ENCODE peak calls at places on chromosomes 5 and 9, in four cellular contexts. One of them, this sample, is unnamed.

GRCh38 chr9:6852243-6852963 is 94.6 kb downstream of the KDM4C start:
- DNase-seq in colonic mucosa: no peak
- DNase-seq in cardiac fibroblast: peak
- DNase-seq in natural killer cell: no peak
- DNase-seq in this sample: no peak

GRCh38 chr9:115847245-115847644 is 306.3 kb upstream of the PAPPA start:
- DNase-seq in colonic mucosa: no peak
- DNase-seq in cardiac fibroblast: peak
- DNase-seq in natural killer cell: no peak
- DNase-seq in this sample: no peak

GRCh38 chr9:133734600-133735414 is 3.3 kb downstream of the SARDH start:
- DNase-seq in colonic mucosa: no peak
- DNase-seq in cardiac fibroblast: no peak
- DNase-seq in natural killer cell: no peak
- DNase-seq in this sample: no peak

GRCh38 chr9:114037961-114038723 is 40.0 kb downstream of the AMBP start:
- DNase-seq in natural killer cell: no peak
- DNase-seq in colonic mucosa: peak
- DNase-seq in cardiac fibroblast: no peak
- DNase-seq in this sample: no peak

GRCh38 chr5:67203701-67204074 is 7.1 kb upstream of the CD180 start:
- DNase-seq in colonic mucosa: no peak
- DNase-seq in cardiac fibroblast: no peak
- DNase-seq in natural killer cell: no peak
- DNase-seq in this sample: no peak

GRCh38 chr9:24487250-24487861 is 58.3 kb downstream of the IZUMO3 start:
- DNase-seq in cardiac fibroblast: no peak
- DNase-seq in colonic mucosa: no peak
- DNase-seq in natural killer cell: no peak
- DNase-seq in this sample: no peak

GRCh38 chr9:98117984-98118639 is 910 bp downstream of the TRIM14 start:
- DNase-seq in cardiac fibroblast: peak
- DNase-seq in natural killer cell: no peak
- DNase-seq in colonic mucosa: peak
- DNase-seq in this sample: no peak

GRCh38 chr5:171429543-171429910 is 10.1 kb downstream of the FGF18 start:
- DNase-seq in cardiac fibroblast: no peak
- DNase-seq in colonic mucosa: no peak
- DNase-seq in natural killer cell: peak
- DNase-seq in this sample: no peak

GRCh38 chr5:72151169-72151568 is 43.9 kb downstream of the MAP1B start:
- DNase-seq in colonic mucosa: no peak
- DNase-seq in cardiac fibroblast: peak
- DNase-seq in natural killer cell: no peak
- DNase-seq in this sample: no peak

GRCh38 chr9:93125331-93125894 is 8.6 kb downstream of the NINJ1 start:
- DNase-seq in colonic mucosa: no peak
- DNase-seq in cardiac fibroblast: no peak
- DNase-seq in natural killer cell: no peak
- DNase-seq in this sample: peak

GRCh38 chr9:21559402-21560280 is 77.5 kb upstream of the IFNE start:
- DNase-seq in colonic mucosa: peak
- DNase-seq in natural killer cell: peak
- DNase-seq in cardiac fibroblast: peak
- DNase-seq in this sample: peak

GRCh38 chr5:10621837-10622236 is 58.0 kb downstream of the ANKRD33B start:
- DNase-seq in cardiac fibroblast: peak
- DNase-seq in colonic mucosa: no peak
- DNase-seq in natural killer cell: no peak
- DNase-seq in this sample: peak

GRCh38 chr5:3429962-3430361 is 165.7 kb upstream of the IRX1 start:
- DNase-seq in cardiac fibroblast: no peak
- DNase-seq in colonic mucosa: no peak
- DNase-seq in natural killer cell: no peak
- DNase-seq in this sample: no peak

GRCh38 chr5:16733597-16733996 is 116.8 kb upstream of the RETREG1 start:
- DNase-seq in colonic mucosa: no peak
- DNase-seq in natural killer cell: no peak
- DNase-seq in cardiac fibroblast: no peak
- DNase-seq in this sample: no peak

GRCh38 chr5:79509244-79509880 is 4.6 kb downstream of the HOMER1 start:
- DNase-seq in natural killer cell: no peak
- DNase-seq in cardiac fibroblast: no peak
- DNase-seq in colonic mucosa: no peak
- DNase-seq in this sample: no peak

GRCh38 chr5:1517838-1518237 is 5.9 kb downstream of the LPCAT1 start:
- DNase-seq in natural killer cell: peak
- DNase-seq in cardiac fibroblast: no peak
- DNase-seq in colonic mucosa: peak
- DNase-seq in this sample: peak

GRCh38 chr5:74414228-74414627 is 226.3 kb downstream of the ENC1 start:
- DNase-seq in colonic mucosa: no peak
- DNase-seq in natural killer cell: no peak
- DNase-seq in cardiac fibroblast: no peak
- DNase-seq in this sample: no peak

GRCh38 chr5:138453630-138454029 is 11.6 kb upstream of the EGR1 start:
- DNase-seq in natural killer cell: no peak
- DNase-seq in cardiac fibroblast: no peak
- DNase-seq in colonic mucosa: no peak
- DNase-seq in this sample: no peak

GRCh38 chr9:93009337-93010015 is 49.0 kb upstream of the SUSD3 start:
- DNase-seq in cardiac fibroblast: no peak
- DNase-seq in natural killer cell: no peak
- DNase-seq in colonic mucosa: peak
- DNase-seq in this sample: no peak

GRCh38 chr5:1033606-1034420 is 25.2 kb downstream of the NKD2 start:
- DNase-seq in natural killer cell: no peak
- DNase-seq in cardiac fibroblast: no peak
- DNase-seq in colonic mucosa: no peak
- DNase-seq in this sample: no peak

GRCh38 chr9:34403554-34404380 is 27.1 kb upstream of the MYORG start:
- DNase-seq in natural killer cell: peak
- DNase-seq in cardiac fibroblast: peak
- DNase-seq in colonic mucosa: peak
- DNase-seq in this sample: no peak

GRCh38 chr5:126414874-126415502 is 8.2 kb upstream of the GRAMD2B start:
- DNase-seq in colonic mucosa: no peak
- DNase-seq in natural killer cell: no peak
- DNase-seq in cardiac fibroblast: peak
- DNase-seq in this sample: no peak

GRCh38 chr9:125255781-125256391 is 5.7 kb upstream of the GAPVD1 start:
- DNase-seq in natural killer cell: no peak
- DNase-seq in colonic mucosa: no peak
- DNase-seq in cardiac fibroblast: peak
- DNase-seq in this sample: no peak

GRCh38 chr5:172361566-172362238 is 78.1 kb upstream of the UBTD2 start:
- DNase-seq in natural killer cell: no peak
- DNase-seq in cardiac fibroblast: peak
- DNase-seq in colonic mucosa: no peak
- DNase-seq in this sample: peak

GRCh38 chr5:448061-448765 is 5.2 kb downstream of the EXOC3 start:
- DNase-seq in colonic mucosa: no peak
- DNase-seq in cardiac fibroblast: no peak
- DNase-seq in natural killer cell: peak
- DNase-seq in this sample: peak

GRCh38 chr5:147432323-147432722 is 77.5 kb downstream of the DPYSL3 start:
- DNase-seq in natural killer cell: no peak
- DNase-seq in cardiac fibroblast: no peak
- DNase-seq in colonic mucosa: no peak
- DNase-seq in this sample: no peak

GRCh38 chr5:126454081-126454480 is 30.9 kb downstream of the GRAMD2B start:
- DNase-seq in colonic mucosa: no peak
- DNase-seq in cardiac fibroblast: peak
- DNase-seq in natural killer cell: no peak
- DNase-seq in this sample: no peak

GRCh38 chr5:53161876-53162275 is 52.3 kb upstream of the MOCS2 start:
- DNase-seq in cardiac fibroblast: peak
- DNase-seq in colonic mucosa: no peak
- DNase-seq in natural killer cell: no peak
- DNase-seq in this sample: no peak

GRCh38 chr9:105328296-105328695 is 83.8 kb downstream of the SLC44A1 start:
- DNase-seq in cardiac fibroblast: no peak
- DNase-seq in colonic mucosa: no peak
- DNase-seq in natural killer cell: no peak
- DNase-seq in this sample: no peak

GRCh38 chr9:69380811-69381210 is 55.8 kb downstream of the ENTREP1 start:
- DNase-seq in cardiac fibroblast: peak
- DNase-seq in natural killer cell: no peak
- DNase-seq in colonic mucosa: no peak
- DNase-seq in this sample: no peak

GRCh38 chr5:167207081-167207480 is 1084.4 kb upstream of the WWC1 start:
- DNase-seq in cardiac fibroblast: peak
- DNase-seq in natural killer cell: no peak
- DNase-seq in colonic mucosa: no peak
- DNase-seq in this sample: no peak

GRCh38 chr5:173717959-173718358 is 101.5 kb upstream of the BOD1 start:
- DNase-seq in colonic mucosa: no peak
- DNase-seq in cardiac fibroblast: peak
- DNase-seq in natural killer cell: no peak
- DNase-seq in this sample: peak
- TF ChIP-seq CTCF in colonic mucosa: no peak
- TF ChIP-seq CTCF in cardiac fibroblast: no peak
- TF ChIP-seq CTCF in natural killer cell: no peak
- TF ChIP-seq CTCF in this sample: no peak

GRCh38 chr9:36964791-36965190 is 69.3 kb downstream of the PAX5 start:
- DNase-seq in cardiac fibroblast: no peak
- DNase-seq in natural killer cell: no peak
- DNase-seq in colonic mucosa: no peak
- DNase-seq in this sample: no peak
- TF ChIP-seq CTCF in cardiac fibroblast: no peak
- TF ChIP-seq CTCF in natural killer cell: no peak
- TF ChIP-seq CTCF in colonic mucosa: no peak
- TF ChIP-seq CTCF in this sample: no peak

GRCh38 chr5:55534436-55535198 is at the start of gene PLPP1:
- DNase-seq in colonic mucosa: peak
- DNase-seq in cardiac fibroblast: peak
- DNase-seq in natural killer cell: peak
- DNase-seq in this sample: peak
- TF ChIP-seq CTCF in colonic mucosa: no peak
- TF ChIP-seq CTCF in cardiac fibroblast: no peak
- TF ChIP-seq CTCF in natural killer cell: no peak
- TF ChIP-seq CTCF in this sample: no peak

GRCh38 chr5:163005949-163006348 is 431.4 kb upstream of the CCNG1 start:
- DNase-seq in cardiac fibroblast: peak
- DNase-seq in natural killer cell: no peak
- DNase-seq in colonic mucosa: no peak
- DNase-seq in this sample: no peak
- TF ChIP-seq CTCF in cardiac fibroblast: no peak
- TF ChIP-seq CTCF in natural killer cell: no peak
- TF ChIP-seq CTCF in colonic mucosa: no peak
- TF ChIP-seq CTCF in this sample: no peak

DNA sequence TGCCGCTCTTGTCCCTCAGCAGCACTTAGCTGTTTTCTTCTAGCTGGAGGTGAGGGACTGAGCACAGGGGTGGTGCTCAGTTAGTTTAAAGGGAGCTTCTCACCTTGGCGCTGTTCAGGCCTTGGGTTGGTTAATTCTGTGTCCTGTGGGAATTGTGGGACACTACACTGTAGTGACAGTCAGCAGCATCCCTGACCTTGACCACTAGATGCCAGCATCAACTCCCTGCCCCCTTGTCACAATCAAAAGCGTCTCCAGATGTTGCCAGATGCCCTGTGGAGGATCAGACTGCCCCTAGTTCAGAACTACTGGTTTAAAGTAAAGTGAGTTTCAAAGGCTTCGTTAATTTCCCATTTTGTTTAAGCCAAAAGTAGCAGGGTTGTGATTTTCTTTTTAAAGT is 65.5 kb upstream of the DMRT3 start:
- DNase-seq in cardiac fibroblast: no peak
- DNase-seq in natural killer cell: no peak
- DNase-seq in colonic mucosa: no peak
- DNase-seq in this sample: no peak
- TF ChIP-seq CTCF in cardiac fibroblast: no peak
- TF ChIP-seq CTCF in natural killer cell: no peak
- TF ChIP-seq CTCF in colonic mucosa: no peak
- TF ChIP-seq CTCF in this sample: no peak

DNA sequence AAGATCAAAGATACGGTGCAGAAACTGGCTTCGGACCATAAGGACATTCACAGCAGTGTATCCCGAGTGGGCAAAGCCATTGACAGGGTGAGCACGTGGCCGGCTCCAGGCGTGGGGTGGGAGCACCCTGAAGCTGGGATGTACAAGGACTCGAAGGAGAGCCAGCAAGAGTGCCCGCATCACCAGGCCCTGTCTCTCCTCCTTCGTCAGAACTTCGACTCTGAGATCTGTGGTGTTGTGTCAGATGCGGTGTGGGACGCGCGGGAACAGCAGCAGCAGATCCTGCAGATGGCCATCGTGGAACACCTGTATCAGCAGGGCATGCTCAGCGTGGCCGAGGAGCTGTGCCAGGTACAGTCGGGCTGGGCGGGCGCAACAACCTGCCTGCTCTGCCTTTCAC is 11.0 kb downstream of the NHP2 start:
- DNase-seq in natural killer cell: no peak
- DNase-seq in cardiac fibroblast: no peak
- DNase-seq in colonic mucosa: no peak
- DNase-seq in this sample: no peak
- TF ChIP-seq CTCF in natural killer cell: no peak
- TF ChIP-seq CTCF in cardiac fibroblast: no peak
- TF ChIP-seq CTCF in colonic mucosa: no peak
- TF ChIP-seq CTCF in this sample: no peak

DNA sequence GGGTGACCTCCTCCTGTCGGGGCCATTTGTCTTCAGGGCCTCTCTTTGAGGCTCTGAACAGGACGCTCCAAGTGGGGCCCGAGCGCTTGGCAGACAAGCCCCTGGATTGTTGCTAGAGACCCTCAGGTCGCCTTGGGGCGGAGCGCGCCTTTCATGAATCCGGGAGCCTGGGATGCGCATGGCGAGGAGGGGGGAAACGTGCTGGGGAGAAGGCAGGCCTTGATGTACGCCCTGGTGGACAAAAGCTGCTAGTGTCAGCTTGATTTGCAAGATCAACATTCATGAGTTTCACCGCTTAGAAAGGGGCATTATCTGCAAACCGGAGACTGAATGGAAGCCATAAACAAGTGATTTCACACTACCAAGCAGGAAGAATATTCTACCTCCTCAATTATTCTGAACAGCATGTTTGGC is 226.3 kb downstream of the SMARCA2 start:
- DNase-seq in natural killer cell: no peak
- DNase-seq in cardiac fibroblast: peak
- DNase-seq in colonic mucosa: peak
- DNase-seq in this sample: no peak
- TF ChIP-seq CTCF in natural killer cell: no peak
- TF ChIP-seq CTCF in cardiac fibroblast: peak
- TF ChIP-seq CTCF in colonic mucosa: peak
- TF ChIP-seq CTCF in this sample: peak

GRCh38 chr5:149827501-149827990 is 97.4 kb downstream of the PPARGC1B start:
- DNase-seq in colonic mucosa: no peak
- DNase-seq in natural killer cell: no peak
- DNase-seq in cardiac fibroblast: no peak
- DNase-seq in this sample: no peak

GRCh38 chr5:149827086-149827485 is 97.0 kb downstream of the PPARGC1B start:
- DNase-seq in natural killer cell: no peak
- DNase-seq in colonic mucosa: no peak
- DNase-seq in cardiac fibroblast: no peak
- DNase-seq in this sample: no peak

GRCh38 chr5:149826574-149826973 is 96.5 kb downstream of the PPARGC1B start:
- DNase-seq in natural killer cell: no peak
- DNase-seq in colonic mucosa: no peak
- DNase-seq in cardiac fibroblast: no peak
- DNase-seq in this sample: no peak

GRCh38 chr5:149829954-149830353 is 99.8 kb downstream of the PPARGC1B start:
- DNase-seq in natural killer cell: no peak
- DNase-seq in colonic mucosa: no peak
- DNase-seq in cardiac fibroblast: peak
- DNase-seq in this sample: no peak

GRCh38 chr5:149828161-149829011 is 98.3 kb downstream of the PPARGC1B start:
- DNase-seq in natural killer cell: peak
- DNase-seq in cardiac fibroblast: peak
- DNase-seq in colonic mucosa: peak
- DNase-seq in this sample: peak
- TF ChIP-seq CTCF in natural killer cell: peak
- TF ChIP-seq CTCF in cardiac fibroblast: peak
- TF ChIP-seq CTCF in colonic mucosa: peak
- TF ChIP-seq CTCF in this sample: peak

This sample was measured in CD14-positive monocyte.